ENCODE peak calls at places on chromosomes 5 and 9, in five cellular contexts. B is CD8-positive, alpha-beta T cell; V is astrocyte of the spinal cord; T is anterior cingulate cortex; E is pons. D is an unnamed sample.
A peak's percentile ranks its signal among the peaks of the same experiment; 100 is the strongest.

GRCh38 chr9:28179893-28180292 is 606.6 kb upstream of the C9orf72 start:
- DNase-seq in B (no peak), V (no peak), T (no peak), E (no peak), D (no peak)

GRCh38 chr5:54470191-54470590 is 14.7 kb downstream of the HSPB3 start:
- DNase-seq in E (no peak), V (no peak), B (no peak), T (no peak), D (no peak)

GRCh38 chr9:14021871-14022525 is 291.9 kb downstream of the NFIB start:
- DNase-seq in V (peak; percentile 62), B (no peak), E (no peak), T (no peak), D (no peak)

GRCh38 chr9:34250721-34251120 is 71.9 kb downstream of the UBAP1 start:
- DNase-seq in V (no peak), T (no peak), B (no peak), E (no peak), D (no peak)

GRCh38 chr9:132733133-132733815 is 63.0 kb downstream of the GTF3C4 start:
- DNase-seq in E (no peak), V (no peak), B (no peak), T (peak; percentile 12), D (no peak)

GRCh38 chr5:60334281-60334713 is 365.7 kb downstream of the DEPDC1B start:
- DNase-seq in B (no peak), T (no peak), V (peak; percentile 88), E (no peak), D (no peak)

GRCh38 chr5:173782671-173783101 is 105.5 kb upstream of the CPEB4 start:
- DNase-seq in V (no peak), T (no peak), B (no peak), E (no peak), D (no peak)

GRCh38 chr5:99900302-99900811 is 634.8 kb upstream of the FAM174A start:
- DNase-seq in V (peak; percentile 87), B (no peak), T (no peak), E (peak; percentile 3), D (no peak)

GRCh38 chr5:155154973-155155372 is 141.4 kb downstream of the KIF4B start:
- DNase-seq in E (no peak), B (no peak), V (no peak), T (no peak), D (no peak)

GRCh38 chr9:126703330-126704156 is 89.8 kb downstream of the LMX1B start:
- DNase-seq in T (no peak), E (no peak), V (no peak), B (no peak), D (no peak)

GRCh38 chr5:91955610-91956009 is 572.5 kb upstream of the ARRDC3 start:
- DNase-seq in T (no peak), E (no peak), V (no peak), B (no peak), D (peak; percentile 74)

GRCh38 chr5:175344331-175345200 is 99.4 kb downstream of the DRD1 start:
- DNase-seq in V (peak; percentile 72), T (peak; percentile 39), E (no peak), B (no peak), D (no peak)

GRCh38 chr5:64690104-64690416 is 243 bp upstream of the SHISAL2B start:
- DNase-seq in V (no peak), E (no peak), B (no peak), T (no peak), D (no peak)

GRCh38 chr9:17075758-17076485 is 58.9 kb upstream of the CNTLN start:
- DNase-seq in B (no peak), E (no peak), T (no peak), V (no peak), D (no peak)

GRCh38 chr5:151420127-151420526 is 27.3 kb upstream of the SLC36A1 start:
- DNase-seq in B (no peak), V (no peak), E (no peak), T (no peak), D (no peak)

GRCh38 chr5:171975262-171975876 is 31.1 kb downstream of the FBXW11 start:
- DNase-seq in T (no peak), E (no peak), B (no peak), V (peak; percentile 76), D (no peak)

GRCh38 chr5:55062039-55062779 is 38.2 kb downstream of the GZMK start:
- DNase-seq in B (peak; percentile 16), E (no peak), V (no peak), T (no peak), D (no peak)

GRCh38 chr5:89901983-89902382 is 507.6 kb downstream of the CETN3 start:
- DNase-seq in V (no peak), B (no peak), T (peak; percentile 25), E (peak; percentile 32), D (peak; percentile 38)

D was measured in heart left ventricle.